ENCODE peak calls at places on chromosomes 2 and 18, in ten cellular contexts. D is GM23338, L is Peyer's patch, Q is WERI-Rb-1, P is fibroblast of lung, F is astrocyte, Y is ascending aorta, G is left ventricle myocardium inferior, R is heart right ventricle, T is neuronal stem cell. M is an unnamed sample. For H3K36me3, the result is how much of the 10 kb centered on the place peaks cover.

GRCh38 chr2:26488463-26489212 is 10.7 kb upstream of the OTOF start:
- DNase-seq in Q (no peak), F (no peak), D (no peak), L (no peak), T (no peak), Y (no peak), R (no peak), P (no peak), G (no peak), M (no peak)

GRCh38 chr2:74199871-74200305 is 1.5 kb downstream of the MTHFD2 start:
- DNase-seq in Q (no peak), D (no peak), T (no peak), P (peak), Y (peak), L (no peak), R (no peak), F (no peak), G (no peak), M (no peak)

GRCh38 chr2:225002656-225003045 is 39.6 kb downstream of the DOCK10 start:
- DNase-seq in T (no peak), L (peak), D (no peak), G (no peak), Q (no peak), R (no peak), F (no peak), Y (no peak), P (no peak), M (peak)

GRCh38 chr2:43219383-43220228 is 6.8 kb downstream of the ZFP36L2 start:
- DNase-seq in T (no peak), F (peak), L (peak), P (peak), D (peak), Y (peak), R (peak), Q (peak), G (peak), M (peak)

GRCh38 chr2:169776483-169776802 is 22.2 kb upstream of the SSB start:
- DNase-seq in T (no peak), Y (no peak), F (peak), Q (no peak), P (peak), G (no peak), L (no peak), R (no peak), D (no peak), M (no peak)

GRCh38 chr2:21095178-21095577 is 28.6 kb upstream of the TDRD15 start:
- DNase-seq in P (no peak), D (no peak), G (no peak), Q (no peak), Y (no peak), T (no peak), R (no peak), F (no peak), L (no peak), M (no peak)

GRCh38 chr2:105634198-105634597 is 110.5 kb upstream of the NCK2 start:
- DNase-seq in Q (no peak), P (no peak), Y (no peak), R (no peak), D (no peak), F (no peak), T (no peak), L (no peak), G (no peak), M (no peak)

GRCh38 chr18:64330976-64331375 is 182.1 kb upstream of the LINC00305 start:
- DNase-seq in D (no peak), L (no peak), T (no peak), Y (no peak), G (no peak), Q (no peak), P (no peak), F (no peak), R (no peak), M (no peak)

GRCh38 chr2:153871231-153872221 is at the start of gene GALNT13:
- DNase-seq in L (peak), G (peak), T (peak), P (peak), F (peak), Y (no peak), R (no peak), D (peak), Q (peak), M (no peak)

GRCh38 chr2:17646096-17646554 is 105.6 kb downstream of the VSNL1 start:
- DNase-seq in T (peak), D (peak), Y (no peak), P (peak), G (no peak), R (peak), F (peak), L (peak), Q (peak), M (peak)

GRCh38 chr18:49023281-49023937 is 72.6 kb upstream of the SMAD7 start:
- DNase-seq in F (no peak), D (no peak), L (peak), Y (peak), R (no peak), Q (peak), G (no peak), P (no peak), T (no peak), M (no peak)

GRCh38 chr18:49021433-49022129 is 70.8 kb upstream of the SMAD7 start:
- DNase-seq in G (peak), L (peak), R (peak), P (peak), Y (peak), T (no peak), F (no peak), Q (peak), D (peak), M (no peak)

GRCh38 chr18:49023938-49024341 is 73.2 kb upstream of the SMAD7 start:
- DNase-seq in F (no peak), G (no peak), D (no peak), R (no peak), L (no peak), P (no peak), Y (peak), T (no peak), Q (no peak), M (no peak)

GRCh38 chr18:49021076-49021432 is 70.3 kb upstream of the SMAD7 start:
- DNase-seq in T (no peak), D (no peak), G (no peak), F (no peak), Q (peak), R (no peak), L (no peak), P (no peak), Y (peak), M (no peak)

GRCh38 chr18:49022311-49023280 is 71.8 kb upstream of the SMAD7 start:
- DNase-seq in P (no peak), G (no peak), Q (peak), T (no peak), R (no peak), L (no peak), Y (peak), D (no peak), F (no peak), M (no peak)
- H3K4me3 ChIP-seq in P (no peak), G (no peak), Q (no peak), T (no peak), R (no peak), L (no peak), Y (no peak), D (no peak), F (no peak), M (no peak)

DNA sequence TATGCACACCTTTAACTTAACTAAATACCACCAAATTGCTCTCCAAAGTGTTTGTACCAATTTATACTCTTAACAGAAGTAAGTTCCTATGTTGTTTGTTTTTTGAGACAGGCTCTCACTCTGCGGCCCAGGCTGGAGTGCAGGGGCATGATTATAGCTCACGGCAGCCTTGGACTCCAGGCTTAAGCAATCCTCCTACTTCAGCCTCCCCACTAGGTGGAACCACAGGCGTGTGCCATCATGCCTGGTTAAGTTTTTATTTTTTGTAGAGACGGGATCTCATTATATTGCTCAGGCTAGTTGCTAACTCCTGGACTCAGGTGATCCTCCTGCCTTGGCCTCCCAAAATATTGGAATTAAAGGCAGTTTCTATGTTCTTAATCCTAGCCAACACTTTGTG is 13.1 kb upstream of the NAB1 start:
- DNase-seq in Y (no peak), D (no peak), G (no peak), L (no peak), F (no peak), T (no peak), R (no peak), P (no peak), Q (no peak), M (no peak)
- H3K27ac ChIP-seq in Y (peak), D (no peak), G (peak), L (no peak), F (no peak), T (no peak), R (peak), P (no peak), Q (no peak), M (no peak)

DNA sequence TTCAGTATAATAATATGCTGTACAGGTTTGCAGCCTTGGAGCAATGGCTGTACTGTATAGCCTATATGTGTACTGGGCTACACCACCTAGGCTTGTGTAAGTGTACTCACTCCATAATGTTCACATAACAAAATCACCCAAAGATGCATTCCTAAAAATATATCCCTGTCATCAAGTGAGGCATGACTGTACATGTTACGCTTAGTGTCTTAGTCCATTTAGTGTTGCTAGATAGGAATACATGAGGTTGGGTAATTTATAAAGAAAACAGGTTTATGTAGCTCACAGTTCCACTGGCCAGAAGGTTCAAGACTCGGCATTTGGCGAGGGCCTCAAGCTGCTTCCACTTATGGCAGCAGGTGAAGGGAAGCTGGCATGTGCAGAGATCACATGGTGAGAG is 31.4 kb downstream of the RNF152 start:
- DNase-seq in Y (no peak), D (no peak), T (no peak), P (no peak), L (no peak), Q (no peak), G (no peak), R (no peak), F (no peak), M (no peak)
- H3K36me3 ChIP-seq in Y (under half), D (under half), T (under half), P (under half), L (under half), Q (under half), G (under half), R (under half), F (under half), M (under half)

GRCh38 chr2:64652231-64653173 is 1.2 kb downstream of the SERTAD2 start:
- DNase-seq in Y (peak), L (peak), R (no peak), P (peak), T (no peak), G (no peak), F (peak), D (peak), Q (peak), M (no peak)

GRCh38 chr2:64651590-64651989 is 2.1 kb downstream of the SERTAD2 start:
- DNase-seq in L (no peak), G (no peak), T (no peak), F (no peak), D (no peak), Q (peak), P (no peak), R (no peak), Y (no peak), M (no peak)

GRCh38 chr2:64650257-64650656 is 3.5 kb downstream of the SERTAD2 start:
- DNase-seq in F (no peak), L (no peak), D (no peak), P (no peak), T (no peak), Y (no peak), G (no peak), Q (no peak), R (no peak), M (no peak)

GRCh38 chr2:64649626-64650025 is 4.1 kb downstream of the SERTAD2 start:
- DNase-seq in D (no peak), G (no peak), Q (peak), F (no peak), Y (no peak), T (no peak), L (no peak), R (no peak), P (no peak), M (no peak)

GRCh38 chr2:64650722-64651338 is 2.9 kb downstream of the SERTAD2 start:
- DNase-seq in L (peak), P (no peak), G (no peak), T (no peak), Q (no peak), D (no peak), F (no peak), R (no peak), Y (no peak), M (no peak)
- H3K4me3 ChIP-seq in L (no peak), P (no peak), G (no peak), T (no peak), Q (no peak), D (no peak), F (no peak), R (no peak), Y (no peak), M (no peak)

GRCh38 chr18:9612989-9613388 is 1.4 kb downstream of the PPP4R1 start:
- DNase-seq in F (no peak), T (no peak), P (no peak), D (no peak), G (no peak), Q (no peak), R (no peak), Y (no peak), L (no peak), M (no peak)

GRCh38 chr18:9613550-9614400 is 584 bp downstream of the PPP4R1 start:
- DNase-seq in F (no peak), L (peak), R (peak), Y (peak), P (peak), G (peak), Q (peak), D (peak), T (peak), M (peak)

GRCh38 chr18:9614401-9615279 is at the start of gene PPP4R1:
- DNase-seq in G (peak), Q (peak), R (peak), P (peak), T (peak), F (peak), Y (peak), D (peak), L (peak), M (peak)

GRCh38 chr18:9615280-9615797 is 980 bp upstream of the PPP4R1 start:
- DNase-seq in P (no peak), R (no peak), D (no peak), F (no peak), Y (no peak), Q (no peak), L (no peak), G (no peak), T (peak), M (no peak)

GRCh38 chr18:9612215-9612830 is 2.0 kb downstream of the PPP4R1 start:
- DNase-seq in P (peak), L (peak), R (peak), D (peak), F (peak), T (no peak), Y (no peak), G (no peak), Q (peak), M (peak)
- H3K27ac ChIP-seq in P (no peak), L (no peak), R (no peak), D (no peak), F (no peak), T (no peak), Y (no peak), G (peak), Q (no peak), M (peak)

DNA sequence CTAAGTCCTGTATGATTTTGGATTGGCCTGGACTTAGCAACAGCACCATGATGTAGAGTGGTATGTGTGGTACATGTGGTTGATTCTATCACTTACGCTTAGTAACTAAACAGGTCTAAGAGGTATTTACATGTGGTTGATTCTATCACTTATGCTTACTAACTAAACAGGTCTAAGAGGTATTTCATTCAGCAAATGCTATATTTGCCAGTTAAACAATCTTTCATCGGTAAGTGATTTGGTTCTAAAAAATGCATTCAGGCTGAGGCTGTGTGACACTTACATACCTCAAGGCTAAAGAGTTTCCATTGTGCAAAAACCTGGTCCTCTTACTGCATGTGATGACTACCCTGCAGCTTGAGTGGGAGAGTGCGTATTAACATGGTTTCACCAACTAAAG is 13.1 kb downstream of the EIF4E2 start:
- DNase-seq in F (peak), D (no peak), G (no peak), Q (no peak), R (no peak), Y (no peak), P (no peak), T (no peak), L (no peak), M (no peak)
- H3K36me3 ChIP-seq in F (under half), D (under half), G (half or more), Q (half or more), R (half or more), Y (half or more), P (under half), T (half or more), L (under half), M (half or more)

GRCh38 chr2:46503686-46504085 is 24.3 kb downstream of the TMEM247 start:
- DNase-seq in Q (no peak), G (no peak), T (no peak), P (no peak), R (no peak), F (no peak), D (no peak), L (no peak), Y (no peak), M (no peak)
- H3K4me3 ChIP-seq in Q (no peak), G (no peak), T (no peak), P (no peak), R (no peak), F (no peak), D (no peak), L (no peak), Y (no peak), M (no peak)

DNA sequence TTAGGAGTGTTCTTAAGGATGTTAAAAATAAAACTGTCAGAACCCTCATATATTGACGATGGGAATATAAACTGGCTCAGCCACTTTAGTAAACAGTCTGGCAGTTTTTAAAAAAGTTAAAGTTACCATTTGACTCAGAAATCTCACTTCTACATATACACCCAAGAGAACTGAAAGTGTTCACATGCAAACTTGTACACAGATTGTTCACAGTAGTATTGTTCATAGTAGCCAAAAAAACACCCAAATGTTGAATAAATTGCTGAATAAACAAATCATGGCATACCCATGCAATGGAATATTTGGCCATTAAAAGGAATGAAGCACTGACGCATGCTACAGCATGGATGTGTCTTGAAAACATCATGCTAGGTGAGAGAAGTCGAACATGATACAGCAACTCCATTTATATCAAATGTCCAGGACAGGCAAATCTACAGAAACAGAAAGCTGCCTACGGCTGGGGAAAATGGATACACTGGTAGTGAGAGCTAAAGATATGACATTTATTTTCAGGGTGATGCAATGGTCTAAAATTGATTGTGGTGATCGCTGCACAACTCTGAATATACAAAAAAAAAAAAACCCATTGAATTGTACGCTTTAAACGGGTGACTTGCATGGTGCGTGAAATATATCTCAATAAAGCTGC is 10.1 kb downstream of the RPL31 start:
- DNase-seq in T (no peak), L (no peak), R (no peak), P (no peak), Y (no peak), F (no peak), G (no peak), D (no peak), Q (no peak), M (no peak)
- H3K27ac ChIP-seq in T (no peak), L (no peak), R (no peak), P (no peak), Y (no peak), F (no peak), G (no peak), D (peak), Q (no peak), M (no peak)

DNA sequence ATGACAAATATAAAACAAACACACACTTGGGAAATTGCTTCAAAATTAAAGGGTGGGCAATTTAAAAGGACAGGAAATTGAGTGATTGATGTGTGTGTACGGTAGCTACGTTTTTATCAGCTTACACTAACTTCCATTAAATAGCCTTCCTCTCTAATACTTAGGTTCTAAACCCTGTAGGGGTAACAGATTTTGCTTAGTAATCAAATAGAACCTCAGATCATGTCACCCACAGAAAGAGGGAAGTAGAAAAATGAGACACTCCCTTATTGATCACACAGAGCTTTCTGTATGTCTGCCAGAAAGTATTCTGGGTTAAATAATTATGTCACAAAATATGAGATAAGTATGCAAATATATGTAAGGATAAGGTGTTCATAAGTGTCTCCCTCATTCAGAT is 93.3 kb downstream of the ICA1L start:
- DNase-seq in L (no peak), T (no peak), Y (no peak), D (no peak), R (no peak), G (no peak), P (no peak), Q (no peak), F (no peak), M (no peak)
- H3K36me3 ChIP-seq in L (under half), T (half or more), Y (under half), D (under half), R (half or more), G (under half), P (under half), Q (under half), F (under half), M (under half)